ENCODE peak calls at places on chromosome 3, in six cellular contexts. R, V, A, U, N and J are unnamed samples.

GRCh38 chr3:172249039-172249438 is 199.2 kb downstream of the GHSR start:
- DNase-seq in R (peak), V (peak), A (no peak), U (no peak), N (no peak), J (peak)

GRCh38 chr3:68854170-68854569 is 78.2 kb downstream of the TAFA4 start:
- DNase-seq in R (no peak), V (no peak), A (no peak), U (no peak), N (no peak), J (no peak)

GRCh38 chr3:170499562-170500156 is 81.0 kb downstream of the CLDN11 start:
- DNase-seq in R (peak), V (peak), A (peak), U (peak), N (peak), J (no peak)

GRCh38 chr3:122923611-122924010 is 104.0 kb downstream of the SEMA5B start:
- DNase-seq in R (no peak), V (no peak), A (no peak), U (no peak), N (no peak), J (no peak)

GRCh38 chr3:81816473-81817260 is 55.2 kb upstream of the GBE1 start:
- DNase-seq in R (peak), V (no peak), A (no peak), U (no peak), N (no peak), J (peak)

GRCh38 chr3:76370749-76371148 is 585.4 kb upstream of the ZNF717 start:
- DNase-seq in R (peak), V (no peak), A (no peak), U (no peak), N (no peak), J (no peak)

GRCh38 chr3:107969994-107970896 is 120.6 kb downstream of the CD47 start:
- DNase-seq in R (peak), V (peak), A (no peak), U (peak), N (peak), J (peak)

GRCh38 chr3:131811481-131811880 is 223.3 kb downstream of the CPNE4 start:
- DNase-seq in R (no peak), V (no peak), A (no peak), U (no peak), N (no peak), J (no peak)

GRCh38 chr3:147886889-147887288 is 477.7 kb downstream of the ZIC1 start:
- DNase-seq in R (no peak), V (no peak), A (no peak), U (no peak), N (no peak), J (no peak)

GRCh38 chr3:43737001-43737440 is 46.3 kb downstream of the ABHD5 start:
- DNase-seq in R (no peak), V (no peak), A (no peak), U (no peak), N (no peak), J (no peak)

GRCh38 chr3:99965077-99965476 is 147.4 kb downstream of the CMSS1 start:
- DNase-seq in R (peak), V (peak), A (no peak), U (peak), N (peak), J (peak)

GRCh38 chr3:44762170-44762677 is 630 bp downstream of the KIF15 start:
- DNase-seq in R (peak), V (peak), A (no peak), U (no peak), N (no peak), J (peak)

GRCh38 chr3:39762537-39762936 is 46.9 kb upstream of the MYRIP start:
- DNase-seq in R (no peak), V (no peak), A (no peak), U (no peak), N (no peak), J (no peak)

GRCh38 chr3:95626107-95626506 is 1188.3 kb upstream of the EPHA6 start:
- DNase-seq in R (no peak), V (no peak), A (no peak), U (no peak), N (no peak), J (no peak)

GRCh38 chr3:99962703-99963102 is 145.0 kb downstream of the CMSS1 start:
- DNase-seq in R (peak), V (no peak), A (no peak), U (no peak), N (no peak), J (peak)

GRCh38 chr3:38560284-38560683 is 64.1 kb downstream of the EXOG start:
- DNase-seq in R (no peak), V (no peak), A (no peak), U (no peak), N (no peak), J (no peak)

GRCh38 chr3:14429237-14429636 is 26.8 kb downstream of the SLC6A6 start:
- DNase-seq in R (peak), V (no peak), A (no peak), U (no peak), N (no peak), J (no peak)

GRCh38 chr3:8607285-8608040 is 37.1 kb downstream of the SSUH2 start:
- DNase-seq in R (peak), V (peak), A (peak), U (peak), N (peak), J (peak)

GRCh38 chr3:30044515-30044914 is 561.9 kb upstream of the TGFBR2 start:
- DNase-seq in R (no peak), V (no peak), A (no peak), U (no peak), N (no peak), J (no peak)

GRCh38 chr3:169186596-169186995 is 476.9 kb downstream of the MECOM start:
- DNase-seq in R (no peak), V (no peak), A (no peak), U (no peak), N (no peak), J (no peak)

GRCh38 chr3:154243353-154243752 is 80.9 kb downstream of the DHX36 start:
- DNase-seq in R (peak), V (peak), A (no peak), U (peak), N (peak), J (peak)

GRCh38 chr3:177345049-177345972 is 148.0 kb upstream of the TBL1XR1 start:
- DNase-seq in R (peak), V (peak), A (peak), U (peak), N (peak), J (peak)

GRCh38 chr3:43388909-43389308 is 102.6 kb downstream of the SNRK start:
- DNase-seq in R (no peak), V (no peak), A (no peak), U (no peak), N (no peak), J (no peak)

GRCh38 chr3:117557469-117557868 is 847.9 kb downstream of the TUSC7 start:
- DNase-seq in R (no peak), V (no peak), A (no peak), U (no peak), N (no peak), J (no peak)

GRCh38 chr3:196996454-196997265 is 28.0 kb upstream of the PIGZ start:
- DNase-seq in R (no peak), V (peak), A (no peak), U (no peak), N (no peak), J (no peak)

GRCh38 chr3:101861978-101862421 is 12.7 kb downstream of the NFKBIZ start:
- DNase-seq in R (no peak), V (peak), A (no peak), U (no peak), N (no peak), J (no peak)

GRCh38 chr3:48504051-48504946 is at the start of gene SHISA5:
- DNase-seq in R (peak), V (peak), A (no peak), U (peak), N (peak), J (peak)

GRCh38 chr3:31402118-31402517 is 130.6 kb upstream of the STT3B start:
- DNase-seq in R (no peak), V (no peak), A (no peak), U (peak), N (no peak), J (no peak)

GRCh38 chr3:73540969-73541740 is 83.6 kb downstream of the PDZRN3 start:
- DNase-seq in R (peak), V (peak), A (no peak), U (no peak), N (peak), J (peak)

GRCh38 chr3:141405581-141405980 is 37.3 kb downstream of the ZBTB38 start:
- DNase-seq in R (peak), V (no peak), A (no peak), U (no peak), N (no peak), J (peak)

GRCh38 chr3:136545664-136546266 is 206.4 kb downstream of the STAG1 start:
- DNase-seq in R (peak), V (no peak), A (no peak), U (peak), N (peak), J (no peak)

GRCh38 chr3:186772886-186773417 is 10.4 kb upstream of the EIF4A2 start:
- DNase-seq in R (no peak), V (no peak), A (no peak), U (peak), N (no peak), J (peak)

GRCh38 chr3:118165413-118165812 is 869.2 kb downstream of the IGSF11 start:
- DNase-seq in R (no peak), V (peak), A (no peak), U (no peak), N (peak), J (no peak)

GRCh38 chr3:55637906-55638635 is 151.0 kb upstream of the WNT5A start:
- DNase-seq in R (no peak), V (peak), A (no peak), U (no peak), N (no peak), J (no peak)

GRCh38 chr3:149266733-149267132 is 45.1 kb upstream of the CP start:
- DNase-seq in R (peak), V (no peak), A (no peak), U (no peak), N (no peak), J (no peak)

GRCh38 chr3:71389191-71389590 is 194.3 kb downstream of the FOXP1 start:
- DNase-seq in R (no peak), V (no peak), A (no peak), U (no peak), N (no peak), J (no peak)

GRCh38 chr3:190130700-190131099 is 10.0 kb upstream of the P3H2 start:
- DNase-seq in R (no peak), V (no peak), A (no peak), U (no peak), N (no peak), J (no peak)
- H2AFZ ChIP-seq in R (no peak), V (no peak), A (peak), U (no peak), N (no peak), J (no peak)

DNA sequence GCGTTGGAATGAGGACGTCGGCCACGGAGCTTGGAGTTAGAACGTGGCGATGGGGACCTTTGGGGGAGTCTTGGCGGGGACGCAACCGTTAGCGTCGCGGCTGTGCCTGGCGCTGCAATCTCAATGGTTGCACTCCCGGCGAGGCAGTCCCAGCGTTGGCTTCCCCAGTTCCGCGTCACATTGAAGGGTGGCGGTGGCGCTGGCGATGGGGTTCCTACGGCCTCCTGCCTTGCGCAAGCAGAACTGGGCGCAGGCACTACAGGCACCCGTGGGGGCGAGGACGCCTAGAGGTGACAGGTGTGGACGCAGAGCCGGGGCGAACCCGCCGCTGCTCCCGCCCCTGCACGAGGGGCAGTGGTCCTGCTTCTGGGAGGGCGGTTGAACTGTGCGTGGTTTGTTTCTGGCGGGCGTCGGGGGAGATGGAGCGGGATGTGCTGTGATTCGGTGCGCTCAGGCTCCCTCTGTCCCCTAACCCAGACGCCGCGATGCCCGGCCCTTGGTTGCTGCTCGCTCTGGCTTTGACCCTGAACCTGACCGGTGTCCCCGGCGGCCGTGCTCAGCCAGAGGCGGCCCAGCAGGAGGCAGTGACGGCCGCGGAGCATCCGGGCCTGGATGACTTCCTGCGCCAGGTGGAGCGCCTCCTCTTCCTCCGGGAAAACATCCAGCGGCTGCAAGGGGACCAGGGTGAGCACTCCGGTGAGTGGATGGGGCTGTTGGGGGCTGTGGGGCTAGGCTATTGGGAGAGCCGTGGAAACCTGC is 991 bp downstream of the TRH start:
- DNase-seq in R (no peak), V (no peak), A (no peak), U (no peak), N (no peak), J (no peak)
- H3K9ac ChIP-seq in R (no peak), V (no peak), A (no peak), U (no peak), N (no peak), J (no peak)

DNA sequence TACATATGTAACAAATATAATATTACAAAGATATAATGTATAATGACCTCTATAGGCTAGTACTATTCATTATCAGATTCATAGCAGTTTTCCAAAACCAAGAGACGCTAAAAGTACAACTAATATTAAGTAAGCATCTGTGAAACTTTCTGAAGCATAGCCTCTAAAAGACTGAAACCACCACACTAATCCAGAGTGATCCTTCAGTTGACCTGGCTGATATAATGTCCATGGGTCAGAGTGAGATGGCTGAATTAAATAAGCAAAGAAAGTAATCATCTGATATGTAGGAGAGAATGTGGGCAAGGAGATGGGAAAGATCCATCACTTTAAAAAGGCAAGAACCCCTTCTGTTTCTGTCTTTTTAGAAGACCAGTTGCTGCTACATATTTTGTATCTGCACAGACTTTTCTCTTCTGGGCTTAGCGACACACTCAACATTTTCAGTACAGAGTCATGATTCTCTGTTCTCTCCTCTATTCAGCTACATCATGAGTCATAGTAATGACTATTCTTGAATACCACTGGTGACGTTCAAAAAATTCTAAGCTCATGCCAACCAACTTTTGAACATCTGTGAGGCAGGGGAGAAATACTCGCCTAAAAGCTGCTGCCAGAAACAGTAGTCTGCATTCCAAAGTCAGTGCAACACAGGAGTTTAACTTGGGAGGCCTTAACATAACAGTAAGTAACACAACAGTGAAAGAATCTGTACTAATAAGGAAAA is 149.6 kb downstream of the MAGI1 start:
- DNase-seq in R (peak), V (peak), A (peak), U (peak), N (peak), J (peak)
- H3K4me3 ChIP-seq in R (peak), V (no peak), A (no peak), U (no peak), N (no peak), J (peak)

DNA sequence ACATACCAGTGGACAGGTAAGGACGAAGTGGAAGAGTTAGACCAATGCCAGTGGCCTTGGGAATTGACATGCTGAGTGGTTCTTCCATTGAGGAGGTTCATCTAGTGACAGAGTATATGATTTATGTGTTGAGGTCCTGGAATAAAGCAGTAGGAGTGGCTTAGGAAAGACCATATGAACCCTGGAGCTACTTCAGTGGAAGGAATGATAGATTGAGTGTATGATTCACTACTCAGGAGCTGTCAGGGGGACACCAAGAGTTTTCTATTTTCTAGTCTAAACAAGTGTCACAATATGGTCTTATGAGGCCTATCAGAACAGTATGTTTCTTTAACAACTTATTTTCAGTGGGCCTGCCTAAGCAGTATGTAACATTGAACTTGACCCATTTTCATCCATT is 63.9 kb downstream of the NME9 start:
- DNase-seq in R (no peak), V (no peak), A (no peak), U (no peak), N (no peak), J (no peak)
- H2AFZ ChIP-seq in R (no peak), V (no peak), A (no peak), U (no peak), N (no peak), J (no peak)

GRCh38 chr3:193929373-193929772 is 206.6 kb upstream of the HES1 start:
- DNase-seq in R (no peak), V (no peak), A (no peak), U (no peak), N (no peak), J (no peak)
- H3K9ac ChIP-seq in R (no peak), V (no peak), A (no peak), U (no peak), N (peak), J (no peak)